ENCODE peak calls at places on chromosomes 4 and X, in four cellular contexts. J is GM12878, X is K562, Y is HCT116. V is an unnamed sample.

GRCh38 chr4:47118192-47118879 is 87.0 kb downstream of the GABRB1 start:
- DNase-seq in J (no peak), Y (no peak), X (no peak), V (no peak)

GRCh38 chr4:5993063-5993745 is 25.0 kb downstream of the C4orf50 start:
- DNase-seq in X (no peak), J (no peak), Y (no peak), V (no peak)

GRCh38 chr4:79528241-79528706 is 120.2 kb upstream of the GK2 start:
- DNase-seq in J (no peak), Y (no peak), X (no peak), V (no peak)

GRCh38 chr4:7335363-7336066 is 99.2 kb downstream of the PSAPL1 start:
- DNase-seq in J (peak; percentile 1), Y (peak; percentile 42), X (peak; percentile 58), V (peak; percentile 98)

GRCh38 chrX:135327299-135327698 is 18.0 kb downstream of the ETDC start:
- DNase-seq in X (no peak), J (no peak), Y (no peak), V (no peak)

GRCh38 chrX:10660171-10660570 is 39.8 kb upstream of the MID1 start:
- DNase-seq in X (no peak), Y (no peak), J (no peak), V (no peak)

GRCh38 chrX:48083212-48083611 is 11.8 kb upstream of the ZNF630 start:
- DNase-seq in J (no peak), Y (peak; percentile 26), X (peak; percentile 59), V (peak; percentile 49)

GRCh38 chrX:87006561-87006960 is 511.0 kb upstream of the KLHL4 start:
- DNase-seq in J (no peak), Y (no peak), X (no peak), V (no peak)

GRCh38 chr4:92234393-92235176 is 69.2 kb upstream of the GRID2 start:
- DNase-seq in Y (peak; percentile 7), J (no peak), X (no peak), V (no peak)

GRCh38 chrX:14029039-14029424 is 660 bp downstream of the GEMIN8 start:
- DNase-seq in Y (no peak), X (peak; percentile 71), J (no peak), V (no peak)

GRCh38 chr4:75048208-75048879 is 115.4 kb downstream of the PARM1 start:
- DNase-seq in Y (no peak), X (peak; percentile 25), J (no peak), V (no peak)

GRCh38 chr4:1348014-1348513 is 1.1 kb downstream of the UVSSA start:
- DNase-seq in J (no peak), Y (no peak), X (peak; percentile 18), V (no peak)
- TF ChIP-seq EGR1 in J (no peak), Y (no peak), X (no peak), V (no peak)

GRCh38 chr4:180296036-180296599 is 1947.1 kb upstream of the TENM3 start:
- DNase-seq in J (peak; percentile 30), Y (no peak), X (no peak), V (no peak)
- TF ChIP-seq EGR1 in J (no peak), Y (no peak), X (no peak), V (no peak)

GRCh38 chr4:146469053-146469452 is 52.7 kb downstream of the SLC10A7 start:
- DNase-seq in J (no peak), Y (no peak), X (no peak), V (no peak)

GRCh38 chr4:146477054-146477453 is 44.7 kb downstream of the SLC10A7 start:
- DNase-seq in X (no peak), Y (no peak), J (no peak), V (no peak)

GRCh38 chr4:146478009-146478408 is 43.7 kb downstream of the SLC10A7 start:
- DNase-seq in J (no peak), Y (no peak), X (no peak), V (no peak)

DNA sequence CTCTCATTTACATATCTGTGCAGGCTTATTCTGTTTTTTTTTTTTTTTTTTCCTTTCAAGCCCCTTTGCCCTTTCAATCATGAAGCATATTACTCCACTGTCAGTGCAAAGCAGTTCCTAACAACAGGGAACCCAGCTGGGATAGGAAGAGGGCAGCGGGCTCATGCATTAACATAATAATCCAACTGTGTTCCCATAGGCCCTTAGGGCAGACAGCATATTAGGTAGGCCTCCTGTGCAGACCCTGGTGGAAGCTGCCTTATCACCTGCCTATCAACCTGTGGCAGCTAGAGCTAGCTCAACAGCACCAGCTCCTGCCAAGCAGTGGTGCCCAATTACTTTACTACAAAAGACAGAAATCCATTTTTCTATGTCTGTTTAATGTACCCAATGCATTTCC is 49.3 kb downstream of the SLC10A7 start:
- DNase-seq in J (no peak), X (no peak), Y (no peak), V (no peak)
- TF ChIP-seq EGR1 in J (no peak), X (no peak), Y (no peak), V (no peak)

GRCh38 chrX:149151805-149152757 is 353.0 kb downstream of the IDS start:
- DNase-seq in Y (no peak), X (no peak), J (peak; percentile 24), V (no peak)
- TF ChIP-seq EGR1 in Y (no peak), X (no peak), J (peak; percentile 23), V (no peak)

GRCh38 chr4:13548059-13548983 is 4.0 kb upstream of the NKX3-2 start:
- DNase-seq in Y (no peak), J (no peak), X (no peak), V (no peak)
- TF ChIP-seq EGR1 in Y (no peak), J (no peak), X (no peak), V (no peak)

GRCh38 chr4:76802546-76803021 is 95.4 kb downstream of the SOWAHB start:
- DNase-seq in X (peak; percentile 33), Y (no peak), J (no peak), V (no peak)

GRCh38 chr4:76803522-76803921 is 94.4 kb downstream of the SOWAHB start:
- DNase-seq in Y (no peak), X (peak; percentile 54), J (no peak), V (no peak)

GRCh38 chr4:76800902-76801301 is 97.0 kb downstream of the SOWAHB start:
- DNase-seq in X (no peak), Y (no peak), J (peak; percentile 16), V (no peak)

GRCh38 chr4:76799718-76800117 is 98.2 kb downstream of the SOWAHB start:
- DNase-seq in J (no peak), Y (no peak), X (no peak), V (no peak)

DNA sequence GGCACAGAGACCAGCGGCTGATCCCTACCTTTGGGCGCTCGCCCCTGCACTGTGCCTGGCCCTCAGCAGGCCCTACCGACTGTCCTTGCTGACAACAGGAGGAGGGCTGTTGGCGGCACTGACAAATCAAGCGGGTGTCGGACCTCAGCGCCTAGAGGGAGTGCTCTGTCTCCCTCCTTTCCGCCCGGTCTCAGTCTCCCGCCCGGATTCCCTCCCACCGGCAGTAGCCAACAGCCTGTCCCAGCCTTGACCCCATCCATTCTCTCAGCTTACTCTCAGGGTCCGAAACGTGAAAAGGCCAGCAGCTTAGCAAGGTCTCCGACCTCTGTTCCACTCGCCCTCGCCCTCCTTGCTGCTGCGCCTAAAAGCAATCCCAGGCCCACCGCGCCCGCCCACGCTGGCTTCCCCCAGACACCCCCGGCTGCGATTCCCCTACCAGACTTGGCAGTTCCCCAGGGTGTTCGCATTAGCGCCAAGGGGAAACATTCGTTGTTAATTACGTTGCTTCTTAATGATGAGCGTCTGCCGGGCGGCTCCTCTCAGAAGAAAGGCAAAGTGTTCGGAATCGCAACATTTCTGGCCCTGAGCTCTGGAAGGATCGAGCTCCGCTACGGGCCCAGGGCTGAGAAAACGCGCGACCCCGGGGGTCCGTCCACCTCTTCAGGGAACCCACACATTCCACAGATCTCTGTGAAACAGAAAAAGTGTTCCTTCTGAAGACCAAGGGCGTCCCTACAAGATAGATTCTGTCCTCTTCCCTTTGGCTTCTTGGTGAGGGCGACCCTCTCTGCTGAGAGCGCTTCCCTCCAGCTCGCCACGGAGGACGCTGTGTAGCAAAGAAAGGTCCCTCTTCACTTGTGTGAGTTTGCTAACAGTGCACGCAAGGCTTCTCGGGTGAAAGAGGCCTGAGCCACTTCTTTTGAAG is 96.1 kb downstream of the SOWAHB start:
- DNase-seq in X (no peak), J (no peak), Y (no peak), V (peak; percentile 70)
- TF ChIP-seq EGR1 in X (no peak), J (no peak), Y (no peak), V (peak; percentile 46)

DNA sequence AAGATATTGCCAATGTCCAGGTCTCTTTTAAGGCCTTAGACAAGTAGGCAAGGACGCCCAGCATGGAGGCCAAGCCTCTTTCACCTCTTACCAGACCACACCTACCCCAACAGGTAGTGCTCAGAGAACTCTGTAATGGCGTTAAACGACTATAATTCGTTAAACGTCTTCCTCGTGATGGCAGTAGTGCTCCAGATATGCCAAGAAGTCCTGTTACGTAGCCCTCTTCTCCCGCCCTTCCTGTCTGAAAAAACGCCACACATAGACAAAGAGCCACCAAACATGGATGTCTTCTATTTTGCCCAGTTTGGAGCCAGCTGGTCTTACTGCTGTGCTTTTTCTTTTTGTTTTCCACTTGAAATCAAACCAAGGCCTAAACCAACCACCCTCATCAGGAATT is 190.7 kb downstream of the OR13H1 start:
- DNase-seq in J (peak; percentile 93), Y (no peak), X (no peak), V (no peak)
- TF ChIP-seq EGR1 in J (no peak), Y (no peak), X (no peak), V (no peak)